ENCODE peak calls at places on chromosomes 2 and 18, in eight cellular contexts. K is GM23338, N is PC-3, B is GM23248, O is neural progenitor cell, H is hepatocyte, Z is HCT116, Y is SK-N-SH. V is an unnamed sample.

GRCh38 chr18:65752625-65753325 is 2.0 kb downstream of the CDH7 start:
- DNase-seq in Z (no peak), B (no peak), Y (no peak), O (no peak), N (no peak), K (no peak), H (no peak), V (no peak)

GRCh38 chr2:1153959-1154358 is 203.3 kb downstream of the SNTG2 start:
- DNase-seq in Y (no peak), B (no peak), H (no peak), K (no peak), Z (no peak), N (no peak), O (no peak), V (no peak)

GRCh38 chr2:228352048-228352447 is 170.6 kb upstream of the SPHKAP start:
- DNase-seq in Z (no peak), Y (no peak), O (no peak), B (no peak), N (no peak), K (no peak), H (no peak), V (no peak)

GRCh38 chr18:7770903-7771302 is 203.8 kb downstream of the PTPRM start:
- DNase-seq in O (no peak), H (no peak), Z (no peak), K (no peak), Y (no peak), B (no peak), N (no peak), V (no peak)

GRCh38 chr18:23353459-23353858 is 99.6 kb upstream of the RIOK3 start:
- DNase-seq in B (no peak), H (no peak), O (no peak), Y (no peak), K (no peak), N (no peak), Z (no peak), V (no peak)

GRCh38 chr2:2573658-2574293 is 242.7 kb upstream of the MYT1L start:
- DNase-seq in Y (peak; percentile 45), N (no peak), O (no peak), B (peak; percentile 22), Z (no peak), H (no peak), K (no peak), V (peak; percentile 7)

GRCh38 chr18:3704556-3705162 is 254.7 kb downstream of the TGIF1 start:
- DNase-seq in Z (no peak), H (no peak), N (no peak), O (no peak), B (no peak), Y (no peak), K (no peak), V (no peak)

GRCh38 chr2:8312221-8312620 is 369.6 kb upstream of the ID2 start:
- DNase-seq in H (no peak), Y (no peak), B (no peak), N (no peak), Z (no peak), K (no peak), O (peak; percentile 19), V (peak; percentile 71)

GRCh38 chr2:12708508-12709206 is 8.1 kb upstream of the TRIB2 start:
- DNase-seq in N (no peak), H (no peak), K (no peak), Z (no peak), Y (no peak), O (no peak), B (no peak), V (no peak)

GRCh38 chr18:79480171-79480981 is 84.6 kb downstream of the NFATC1 start:
- DNase-seq in Y (no peak), N (no peak), B (no peak), H (no peak), K (no peak), O (no peak), Z (no peak), V (no peak)

GRCh38 chr2:101999122-101999789 is 7.5 kb downstream of the IL1R2 start:
- DNase-seq in N (peak; percentile 83), Z (no peak), Y (no peak), H (peak; percentile 72), K (no peak), O (no peak), B (peak; percentile 57), V (no peak)

GRCh38 chr2:218981390-218982311 is 3.3 kb downstream of the FEV start:
- DNase-seq in H (peak; percentile 55), Y (peak; percentile 48), B (peak; percentile 62), K (peak; percentile 67), O (peak; percentile 65), Z (no peak), N (no peak), V (no peak)

GRCh38 chr2:127007652-127008051 is 99.3 kb downstream of the BIN1 start:
- DNase-seq in Z (no peak), N (peak; percentile 75), H (no peak), K (no peak), O (no peak), B (peak; percentile 84), Y (no peak), V (no peak)

GRCh38 chr2:64595397-64596160 is 58.1 kb downstream of the SERTAD2 start:
- DNase-seq in N (peak; percentile 70), K (peak; percentile 65), Z (peak; percentile 27), H (peak; percentile 53), B (peak; percentile 47), Y (no peak), O (peak; percentile 59), V (peak; percentile 6)

DNA sequence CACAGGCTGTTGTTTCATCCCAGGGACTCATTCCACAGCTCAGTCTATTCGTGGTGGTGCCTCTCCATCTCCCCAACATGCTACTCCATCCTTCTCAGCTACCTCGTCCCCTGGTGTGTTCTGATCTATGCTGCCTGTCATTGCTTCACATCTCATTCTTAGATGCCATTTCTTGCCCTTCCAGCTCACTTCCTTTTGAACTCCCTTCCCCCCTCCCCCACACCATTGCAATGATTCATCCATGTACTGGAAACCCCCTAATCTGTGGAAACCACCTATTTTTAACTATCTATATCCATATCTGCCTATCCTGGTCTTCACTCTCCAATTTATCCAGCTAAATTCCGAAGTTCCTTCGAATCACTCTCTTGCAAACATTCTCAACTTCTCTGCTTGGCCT is 65.7 kb upstream of the PARD3B start:
- DNase-seq in O (no peak), K (no peak), H (no peak), Z (no peak), N (peak; percentile 18), Y (no peak), B (peak; percentile 25), V (no peak)
- TF ChIP-seq EZH2phosphoT487 in O (no peak), K (no peak), H (no peak), Z (no peak), N (no peak), Y (no peak), B (no peak), V (no peak)

DNA sequence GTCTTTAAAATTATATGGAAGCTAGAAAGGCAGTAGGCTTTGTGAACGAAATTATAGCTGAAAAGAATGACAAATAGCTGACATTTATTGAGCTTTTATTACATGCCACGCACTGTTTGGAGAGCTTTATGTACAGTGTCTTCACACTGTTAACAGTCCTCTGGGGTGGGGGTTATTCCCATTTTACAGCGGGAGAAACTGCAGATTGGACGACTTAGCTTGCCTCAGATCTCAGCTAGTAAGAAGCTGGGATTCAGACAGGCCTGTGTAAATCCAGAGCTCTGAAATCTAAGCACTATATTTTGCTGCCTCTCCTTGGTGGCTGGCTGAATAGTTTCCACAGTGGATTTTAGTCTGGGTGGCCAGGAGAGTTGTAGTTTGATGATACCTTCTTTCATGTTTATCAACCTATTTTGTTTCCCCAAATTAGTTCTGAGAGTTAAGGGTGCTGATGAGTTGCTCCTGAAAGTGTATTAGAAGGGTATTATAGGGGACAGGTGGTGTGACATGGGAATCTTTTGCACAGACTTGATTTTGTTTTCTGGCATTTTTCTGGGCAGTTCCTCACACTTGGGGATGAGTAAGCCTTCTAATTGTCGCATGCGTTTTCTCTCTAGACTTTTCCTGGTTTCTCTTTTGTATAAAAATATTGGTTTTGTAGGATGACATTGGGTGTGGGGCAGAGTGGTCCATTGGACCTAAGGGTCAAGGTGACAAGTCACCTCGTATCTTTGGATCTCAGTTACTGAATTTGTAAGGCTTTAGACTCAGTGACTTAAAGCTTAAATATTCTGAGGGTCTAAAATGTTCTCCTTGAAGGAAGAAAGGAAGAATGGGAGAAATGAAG is 1.5 kb downstream of the ACSL3 start:
- DNase-seq in N (peak; percentile 46), B (peak; percentile 66), K (no peak), O (peak; percentile 27), Y (peak; percentile 36), Z (no peak), H (peak; percentile 62), V (peak; percentile 13)
- TF ChIP-seq EZH2phosphoT487 in N (no peak), B (no peak), K (no peak), O (no peak), Y (no peak), Z (no peak), H (no peak), V (no peak)

GRCh38 chr2:188158337-188159100 is 133.2 kb upstream of the GULP1 start:
- DNase-seq in H (no peak), N (peak; percentile 78), O (no peak), Y (no peak), Z (no peak), B (peak; percentile 61), K (no peak), V (no peak)

DNA sequence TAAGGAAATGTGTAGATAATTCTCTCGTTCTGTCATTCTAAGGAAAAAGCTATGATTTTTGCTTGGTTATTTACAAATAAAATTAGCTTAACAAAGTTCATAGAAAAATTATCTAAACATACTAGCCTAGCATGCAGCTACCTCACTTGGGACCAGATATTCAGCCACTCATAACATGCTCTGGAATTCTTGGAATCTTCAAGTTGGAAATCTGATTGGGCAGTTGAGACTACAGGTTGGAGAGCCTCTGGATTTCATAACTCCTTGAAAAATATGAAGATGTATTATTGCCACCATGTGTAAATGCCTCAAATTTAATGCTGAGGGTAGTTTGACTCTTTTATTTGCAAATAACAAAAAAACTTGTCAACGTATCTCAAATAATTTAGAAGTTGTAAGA is 132.2 kb upstream of the GULP1 start:
- DNase-seq in Z (no peak), N (no peak), O (no peak), H (no peak), Y (no peak), B (no peak), K (no peak), V (no peak)
- TF ChIP-seq EZH2phosphoT487 in Z (no peak), N (no peak), O (no peak), H (no peak), Y (no peak), B (no peak), K (no peak), V (no peak)

GRCh38 chr18:59305295-59305694 is 13.2 kb downstream of the CPLX4 start:
- DNase-seq in Z (no peak), Y (no peak), B (no peak), H (no peak), O (no peak), K (no peak), N (no peak), V (no peak)

GRCh38 chr18:59303656-59304055 is 14.8 kb downstream of the CPLX4 start:
- DNase-seq in K (no peak), H (no peak), N (no peak), O (no peak), Y (no peak), B (no peak), Z (no peak), V (no peak)

GRCh38 chr18:59303006-59303405 is 15.4 kb downstream of the CPLX4 start:
- DNase-seq in O (no peak), H (no peak), Z (no peak), N (no peak), Y (no peak), K (no peak), B (no peak), V (no peak)

GRCh38 chr18:59311631-59312030 is 6.8 kb downstream of the CPLX4 start:
- DNase-seq in Y (no peak), H (no peak), N (peak; percentile 58), B (peak; percentile 65), O (no peak), K (no peak), Z (peak; percentile 36), V (no peak)

GRCh38 chr18:59308201-59309014 is 10.0 kb downstream of the CPLX4 start:
- DNase-seq in N (peak; percentile 81), Y (peak; percentile 92), O (peak; percentile 91), Z (peak; percentile 43), B (peak; percentile 86), K (peak; percentile 86), H (peak; percentile 86), V (peak; percentile 1)
- TF ChIP-seq EZH2phosphoT487 in N (no peak), Y (no peak), O (no peak), Z (no peak), B (no peak), K (no peak), H (no peak), V (no peak)

V was measured in OCI-LY7.